ENCODE peak calls at places on chromosomes 11 and 22, in seven cellular contexts. R is lower lobe of right lung, Z is M059J, Q is Calu3, L is WTC11, X is mammary epithelial cell, W is HT1080. G is an unnamed sample.

GRCh38 chr11:59102259-59102765 is 4.7 kb upstream of the FAM111B start:
- DNase-seq in L (peak; percentile 86), Z (peak; percentile 27), X (peak; percentile 32), R (peak; percentile 75), Q (peak; percentile 73), W (no peak), G (peak; percentile 69)

GRCh38 chr11:45815747-45816146 is 10.8 kb downstream of the SLC35C1 start:
- DNase-seq in L (no peak), Z (peak; percentile 52), X (peak; percentile 21), Q (no peak), W (peak; percentile 49), R (no peak), G (no peak)

GRCh38 chr22:47883757-47884156 is 1121.3 kb downstream of the TBC1D22A start:
- DNase-seq in Z (no peak), L (no peak), X (no peak), W (no peak), Q (no peak), R (no peak), G (no peak)

GRCh38 chr11:73480677-73481076 is 104.5 kb downstream of the RELT start:
- DNase-seq in W (no peak), Q (no peak), R (no peak), Z (no peak), L (no peak), X (peak; percentile 9), G (no peak)

GRCh38 chr11:22795914-22796313 is 33.7 kb downstream of the SVIP start:
- DNase-seq in L (no peak), Z (peak; percentile 12), W (peak; percentile 65), X (no peak), Q (no peak), R (no peak), G (no peak)

GRCh38 chr22:27581688-27582087 is 219.9 kb downstream of the MN1 start:
- DNase-seq in R (peak; percentile 64), L (no peak), X (no peak), W (no peak), Z (no peak), Q (no peak), G (peak; percentile 81)

GRCh38 chr22:25395915-25396314 is 168.6 kb upstream of the GRK3 start:
- DNase-seq in Z (no peak), Q (no peak), L (no peak), R (no peak), X (no peak), W (no peak), G (no peak)

GRCh38 chr11:40354121-40354520 is 1105.3 kb downstream of the LRRC4C start:
- DNase-seq in R (no peak), Q (no peak), Z (no peak), L (no peak), W (no peak), X (no peak), G (no peak)

GRCh38 chr11:355581-356458 is 13.5 kb upstream of the B4GALNT4 start:
- DNase-seq in R (peak; percentile 92), Z (peak; percentile 91), W (peak; percentile 79), Q (peak; percentile 84), L (peak; percentile 93), X (peak; percentile 65), G (peak; percentile 99)

GRCh38 chr11:18615628-18616392 is 16.2 kb downstream of the MISFA start:
- DNase-seq in W (peak; percentile 40), Z (no peak), X (peak; percentile 36), R (no peak), L (no peak), Q (no peak), G (no peak)

GRCh38 chr22:38214248-38215056 is 12.7 kb downstream of the MAFF start:
- DNase-seq in L (peak; percentile 89), Q (no peak), R (peak; percentile 83), X (no peak), Z (no peak), W (no peak), G (peak; percentile 91)

GRCh38 chr22:35900483-35901168 is 128.0 kb downstream of the RBFOX2 start:
- DNase-seq in L (no peak), R (no peak), W (peak; percentile 66), Z (peak; percentile 72), Q (no peak), X (peak; percentile 95), G (no peak)

GRCh38 chr11:35953081-35953480 is 9.2 kb downstream of the LDLRAD3 start:
- DNase-seq in X (no peak), L (no peak), W (no peak), Q (no peak), R (no peak), Z (no peak), G (no peak)

GRCh38 chr11:57751676-57752253 is at the start of gene BTBD18:
- DNase-seq in R (no peak), X (peak; percentile 49), W (peak; percentile 41), L (peak; percentile 32), Z (peak; percentile 29), Q (peak; percentile 54), G (no peak)

GRCh38 chr11:110526323-110526722 is 96.6 kb downstream of the FDX1 start:
- DNase-seq in Q (no peak), W (no peak), Z (no peak), R (no peak), X (peak; percentile 65), L (no peak), G (no peak)

GRCh38 chr11:117722074-117722473 is 74.9 kb downstream of the DSCAML1 start:
- DNase-seq in W (no peak), X (no peak), R (no peak), L (no peak), Z (no peak), Q (no peak), G (no peak)

GRCh38 chr22:28019881-28020861 is 101.1 kb upstream of the PITPNB start:
- DNase-seq in Z (peak; percentile 64), Q (peak; percentile 77), W (peak; percentile 57), R (peak; percentile 73), L (peak; percentile 89), X (peak; percentile 23), G (peak; percentile 75)

GRCh38 chr11:100870138-100870537 is 183.1 kb downstream of the ARHGAP42 start:
- DNase-seq in Z (no peak), Q (no peak), R (no peak), X (no peak), W (no peak), L (no peak), G (no peak)

GRCh38 chr11:121525376-121525775 is 72.6 kb upstream of the SORL1-AS1 start:
- DNase-seq in Q (no peak), Z (no peak), L (no peak), X (no peak), W (no peak), R (no peak), G (no peak)

GRCh38 chr22:43476341-43476740 is 64.5 kb downstream of the MPPED1 start:
- DNase-seq in W (no peak), R (no peak), Z (no peak), Q (no peak), L (peak; percentile 49), X (no peak), G (no peak)

GRCh38 chr11:95547974-95548373 is 241.6 kb downstream of the FAM76B start:
- DNase-seq in R (no peak), Q (no peak), X (no peak), W (no peak), L (no peak), Z (no peak), G (no peak)

GRCh38 chr11:80613630-80614029 is 1172.8 kb upstream of the TENM4 start:
- DNase-seq in Q (no peak), R (no peak), L (no peak), X (no peak), W (no peak), Z (no peak), G (no peak)

GRCh38 chr11:34915136-34916013 is 804 bp downstream of the APIP start:
- DNase-seq in Z (no peak), R (no peak), W (no peak), Q (no peak), L (no peak), X (no peak), G (no peak)

GRCh38 chr11:2663506-2663905 is 36.3 kb downstream of the KCNQ1OT1 start:
- DNase-seq in Q (no peak), Z (no peak), X (no peak), W (no peak), L (no peak), R (no peak), G (no peak)

GRCh38 chr11:44066732-44067131 is 662 bp downstream of the ACCS start:
- DNase-seq in W (peak; percentile 72), Q (peak; percentile 19), X (peak; percentile 73), Z (peak; percentile 76), R (no peak), L (no peak), G (no peak)

GRCh38 chr22:39290724-39291161 is 28.7 kb downstream of the RPL3 start:
- DNase-seq in R (no peak), Z (peak; percentile 84), Q (peak; percentile 88), L (no peak), X (peak; percentile 94), W (no peak), G (peak; percentile 75)

GRCh38 chr22:44256860-44257560 is 55.7 kb downstream of the SHISAL1 start:
- DNase-seq in L (peak; percentile 6), X (no peak), R (no peak), W (no peak), Q (no peak), Z (no peak), G (no peak)

GRCh38 chr11:44775366-44776356 is 48.9 kb downstream of the TSPAN18 start:
- DNase-seq in Z (peak; percentile 49), W (peak; percentile 30), R (no peak), Q (peak; percentile 83), L (peak; percentile 78), X (peak; percentile 32), G (no peak)

GRCh38 chr11:18461909-18462308 is 6.3 kb downstream of the LDHAL6A start:
- DNase-seq in W (no peak), Q (no peak), X (no peak), Z (no peak), R (no peak), L (no peak), G (no peak)

GRCh38 chr22:36367479-36367878 is 20.3 kb downstream of the MYH9 start:
- DNase-seq in W (no peak), R (peak; percentile 53), Q (no peak), X (no peak), L (no peak), Z (peak; percentile 49), G (no peak)

GRCh38 chr11:31001432-31001831 is 368.1 kb downstream of the DCDC1 start:
- DNase-seq in Q (no peak), Z (no peak), X (no peak), R (no peak), L (no peak), W (no peak), G (no peak)

GRCh38 chr22:47086596-47087248 is 324.3 kb downstream of the TBC1D22A start:
- DNase-seq in W (no peak), X (no peak), Z (no peak), L (no peak), Q (no peak), R (no peak), G (no peak)

GRCh38 chr11:69001301-69002081 is 11.6 kb downstream of the MRGPRF start:
- DNase-seq in Z (no peak), Q (no peak), W (no peak), R (peak; percentile 24), L (peak; percentile 8), X (no peak), G (peak; percentile 72)

GRCh38 chr22:31912402-31912733 is 32.0 kb upstream of the YWHAH start:
- DNase-seq in Q (no peak), L (no peak), R (no peak), Z (no peak), X (no peak), W (no peak), G (no peak)

GRCh38 chr11:65262381-65262680 is 569 bp downstream of the POLA2 start:
- DNase-seq in L (no peak), Q (no peak), Z (peak; percentile 58), W (no peak), R (peak; percentile 74), X (no peak), G (no peak)

GRCh38 chr22:26398741-26399153 is 30.3 kb upstream of the ASPHD2 start:
- DNase-seq in Q (peak; percentile 68), R (peak; percentile 57), L (peak; percentile 55), X (peak; percentile 55), W (peak; percentile 65), Z (peak; percentile 58), G (peak; percentile 76)

GRCh38 chr11:27698872-27699241 is 1.4 kb downstream of the BDNF start:
- DNase-seq in L (peak; percentile 96), W (peak; percentile 85), R (peak; percentile 78), Q (peak; percentile 92), X (peak; percentile 55), Z (peak; percentile 92), G (peak; percentile 92)